ENCODE peak calls at places on chromosomes 12 and 14, in six cellular contexts. L is activated T-helper 1 cell treated with Interleukin-2 at 50 U/mL for 16 hours, C is mesenchymal stem cell, K is stomach, Q is lower leg skin, Y is GM03348. S is an unnamed sample.

GRCh38 chr12:116880213-116880816 is 926 bp downstream of the HRK start:
- DNase-seq in C (peak), Y (no peak), K (no peak), Q (no peak), L (no peak), S (peak)

GRCh38 chr12:106871477-106871876 is 84.2 kb upstream of the TMEM263 start:
- DNase-seq in L (no peak), K (no peak), C (peak), Y (peak), Q (no peak), S (peak)

GRCh38 chr14:65255029-65255545 is 152.8 kb upstream of the MAX start:
- DNase-seq in C (peak), L (no peak), Q (no peak), Y (peak), K (no peak), S (peak)

GRCh38 chr14:99132821-99133562 is 139.0 kb downstream of the BCL11B start:
- DNase-seq in K (peak), L (no peak), Y (peak), C (no peak), Q (peak), S (no peak)

GRCh38 chr12:47216150-47216677 is 136.5 kb upstream of the AMIGO2 start:
- DNase-seq in Y (no peak), K (no peak), L (peak), Q (no peak), C (no peak), S (no peak)

GRCh38 chr12:46660276-46660675 is 165.5 kb downstream of the SLC38A4 start:
- DNase-seq in Q (no peak), K (no peak), Y (no peak), C (peak), L (no peak), S (peak)

GRCh38 chr12:57340104-57340503 is 89.1 kb upstream of the STAC3 start:
- DNase-seq in C (peak), L (no peak), Y (peak), K (peak), Q (peak), S (peak)

GRCh38 chr14:57574617-57575288 is 81.1 kb upstream of the CCDC198 start:
- DNase-seq in C (no peak), L (no peak), Y (no peak), K (no peak), Q (no peak), S (no peak)

GRCh38 chr12:41190360-41190759 is 2.2 kb downstream of the PDZRN4 start:
- DNase-seq in C (peak), L (no peak), Y (peak), Q (no peak), K (no peak), S (peak)

GRCh38 chr14:77027538-77028383 is 747 bp downstream of the IRF2BPL start:
- DNase-seq in C (peak), K (peak), L (peak), Y (peak), Q (no peak), S (peak)

GRCh38 chr12:39227218-39227617 is 215.7 kb downstream of the KIF21A start:
- DNase-seq in L (no peak), Y (no peak), C (peak), Q (no peak), K (no peak), S (no peak)

GRCh38 chr14:50944647-50945413 is 547 bp upstream of the PYGL start:
- DNase-seq in K (peak), L (no peak), Y (peak), C (peak), Q (peak), S (peak)

S was measured in cardiac fibroblast.